ENCODE peak calls at places on chromosomes 16 and 17, in eight cellular contexts. I, C, L, S, T, P, J and E are unnamed samples.

GRCh38 chr17:48427598-48427997 is 2.4 kb downstream of the SKAP1 start:
- DNase-seq in S (no peak), T (no peak), J (no peak), I (no peak), C (no peak), P (no peak), L (no peak), E (no peak)

GRCh38 chr17:76252040-76252954 is 12.0 kb upstream of the RNF157 start:
- DNase-seq in I (peak; percentile 21), C (no peak), S (no peak), P (no peak), T (peak; percentile 92), L (no peak), J (peak; percentile 99), E (peak; percentile 87)

GRCh38 chr16:3999479-3999868 is 116.8 kb downstream of the ADCY9 start:
- DNase-seq in I (no peak), P (peak; percentile 65), T (peak; percentile 74), L (no peak), C (no peak), J (peak; percentile 9), S (peak; percentile 20), E (no peak)

GRCh38 chr17:71713846-71714245 is 407.0 kb upstream of the SOX9 start:
- DNase-seq in S (no peak), J (no peak), C (no peak), L (no peak), T (no peak), P (no peak), I (no peak), E (no peak)

GRCh38 chr17:83183150-83183820 is 103.9 kb downstream of the METRNL start:
- DNase-seq in I (no peak), T (no peak), J (no peak), S (no peak), P (no peak), C (no peak), L (peak; percentile 20), E (peak; percentile 56)

GRCh38 chr17:5785343-5785742 is 201.0 kb upstream of the NLRP1 start:
- DNase-seq in I (no peak), L (no peak), C (no peak), P (peak; percentile 47), S (no peak), T (peak; percentile 37), J (peak; percentile 71), E (no peak)

GRCh38 chr17:5785867-5786509 is 201.7 kb upstream of the NLRP1 start:
- DNase-seq in J (peak; percentile 72), C (no peak), S (no peak), P (no peak), L (no peak), T (peak; percentile 33), I (no peak), E (no peak)

GRCh38 chr16:86534779-86535605 is 20.0 kb downstream of the MTHFSD start:
- DNase-seq in C (no peak), L (no peak), P (no peak), S (no peak), I (no peak), T (no peak), J (no peak), E (no peak)

GRCh38 chr17:76989519-76989918 is 121.3 kb downstream of the MGAT5B start:
- DNase-seq in C (no peak), I (no peak), J (no peak), T (no peak), P (no peak), L (no peak), S (no peak), E (no peak)

GRCh38 chr16:84628226-84628731 is 10.4 kb upstream of the COTL1 start:
- DNase-seq in T (no peak), J (no peak), S (no peak), L (no peak), P (no peak), I (no peak), C (no peak), E (no peak)

GRCh38 chr16:17417740-17418139 is 53.0 kb downstream of the XYLT1 start:
- DNase-seq in P (no peak), S (no peak), C (no peak), J (no peak), T (no peak), L (no peak), I (no peak), E (no peak)

GRCh38 chr16:67917140-67917851 is 14.4 kb downstream of the CTRL start:
- DNase-seq in J (no peak), C (no peak), I (no peak), S (no peak), L (no peak), P (no peak), T (no peak), E (no peak)

GRCh38 chr17:55852734-55853133 is 101.9 kb downstream of the PCTP start:
- DNase-seq in S (no peak), C (no peak), I (no peak), L (no peak), T (no peak), P (no peak), J (no peak), E (no peak)

GRCh38 chr17:6387858-6388257 is 47.1 kb downstream of the AIPL1 start:
- DNase-seq in L (no peak), C (no peak), J (no peak), S (no peak), I (no peak), T (no peak), P (no peak), E (no peak)

GRCh38 chr16:86558355-86559193 is 3.5 kb upstream of the MTHFSD start:
- DNase-seq in I (no peak), J (no peak), L (no peak), T (no peak), P (no peak), C (no peak), S (no peak), E (no peak)

GRCh38 chr17:74957935-74958549 is 14.5 kb downstream of the HID1 start:
- DNase-seq in P (peak; percentile 97), S (peak; percentile 78), L (peak; percentile 73), T (peak; percentile 33), I (peak; percentile 57), C (no peak), J (peak; percentile 38), E (peak; percentile 77)

GRCh38 chr17:50188521-50189395 is 12.7 kb downstream of the COL1A1 start:
- DNase-seq in T (no peak), I (no peak), J (no peak), C (no peak), L (no peak), S (no peak), P (no peak), E (no peak)

GRCh38 chr17:81578561-81579225 is 26.5 kb upstream of the FAAP100 start:
- DNase-seq in P (no peak), T (no peak), C (no peak), L (no peak), S (no peak), I (no peak), J (no peak), E (no peak)

GRCh38 chr16:55411231-55411630 is 67.8 kb upstream of the MMP2 start:
- DNase-seq in L (no peak), C (no peak), S (no peak), T (no peak), I (no peak), P (no peak), J (no peak), E (no peak)

GRCh38 chr17:76416447-76416846 is 32.0 kb downstream of the SPHK1 start:
- DNase-seq in J (no peak), L (no peak), P (no peak), C (no peak), I (no peak), T (no peak), S (no peak), E (no peak)

GRCh38 chr16:55664786-55665407 is 9.1 kb downstream of the SLC6A2 start:
- DNase-seq in I (no peak), C (no peak), J (no peak), L (no peak), P (no peak), T (no peak), S (no peak), E (no peak)

GRCh38 chr17:65008877-65009276 is 47.7 kb downstream of the GNA13 start:
- DNase-seq in P (no peak), C (no peak), T (no peak), J (no peak), L (no peak), I (no peak), S (no peak), E (no peak)

GRCh38 chr17:73972901-73973300 is 230.6 kb upstream of the RPL38 start:
- DNase-seq in S (no peak), C (no peak), T (no peak), J (no peak), L (no peak), I (no peak), P (no peak), E (no peak)

GRCh38 chr17:65530985-65531507 is 30.4 kb downstream of the AXIN2 start:
- DNase-seq in S (peak; percentile 48), I (no peak), L (no peak), T (peak; percentile 53), J (no peak), C (no peak), P (peak; percentile 53), E (no peak)

GRCh38 chr16:4681471-4682083 is 11.8 kb upstream of the NUDT16L1 start:
- DNase-seq in T (no peak), L (no peak), I (no peak), J (no peak), S (no peak), C (no peak), P (no peak), E (no peak)

GRCh38 chr17:2854662-2855061 is 58.4 kb downstream of the RAP1GAP2 start:
- DNase-seq in C (no peak), J (no peak), I (no peak), S (no peak), L (no peak), P (no peak), T (no peak), E (no peak)

GRCh38 chr16:79740153-79740720 is 139.7 kb upstream of the MAF start:
- DNase-seq in T (no peak), L (no peak), S (no peak), I (no peak), C (no peak), P (no peak), J (no peak), E (no peak)

GRCh38 chr16:952321-952720 is 18.5 kb downstream of the LMF1 start:
- DNase-seq in I (no peak), P (no peak), S (no peak), J (no peak), L (no peak), T (no peak), C (no peak), E (no peak)

GRCh38 chr17:42387221-42387657 is 1.0 kb downstream of the STAT3 start:
- DNase-seq in S (no peak), T (peak; percentile 88), I (no peak), P (no peak), L (peak; percentile 61), C (no peak), J (no peak), E (no peak)

GRCh38 chr16:1740781-1741490 is 30.4 kb downstream of the NME3 start:
- DNase-seq in L (no peak), T (no peak), P (no peak), J (no peak), S (no peak), I (no peak), C (no peak), E (no peak)

GRCh38 chr17:11980813-11981212 is 16.5 kb downstream of the ZNF18 start:
- DNase-seq in C (no peak), T (peak; percentile 13), L (no peak), S (no peak), P (no peak), J (no peak), I (no peak), E (no peak)

GRCh38 chr16:57743886-57744645 is 8.5 kb downstream of the KATNB1 start:
- DNase-seq in T (no peak), S (no peak), J (no peak), C (no peak), P (no peak), L (no peak), I (no peak), E (no peak)

GRCh38 chr17:81520021-81520894 is 7.7 kb upstream of the ACTG1 start:
- DNase-seq in I (no peak), C (no peak), S (peak; percentile 12), L (no peak), T (no peak), P (no peak), J (no peak), E (no peak)

GRCh38 chr17:78294776-78295175 is 63.3 kb downstream of the TMEM235 start:
- DNase-seq in C (peak; percentile 40), I (no peak), J (no peak), P (no peak), S (no peak), L (no peak), T (peak; percentile 79), E (no peak)